ENCODE peak calls at places on chromosomes 3 and 15, in four cellular contexts. H is Peyer's patch, I is DND-41, L is lung. G is an unnamed sample.

GRCh38 chr3:173706630-173707029 is 309.1 kb downstream of the NLGN1 start:
- DNase-seq in H (no peak), I (no peak), L (no peak), G (no peak)

GRCh38 chr15:95812491-95812890 is 518.0 kb upstream of the NR2F2 start:
- DNase-seq in H (no peak), I (no peak), L (no peak), G (no peak)

GRCh38 chr3:178174201-178174880 is 361.9 kb upstream of the KCNMB2 start:
- DNase-seq in H (no peak), I (no peak), L (no peak), G (no peak)

GRCh38 chr15:100330629-100331215 is 11.1 kb downstream of the ADAMTS17 start:
- DNase-seq in H (peak), I (peak), L (no peak), G (no peak)

GRCh38 chr3:72274511-72275295 is 489.8 kb upstream of the PROK2 start:
- DNase-seq in H (peak), I (peak), L (peak), G (no peak)

GRCh38 chr3:5389057-5389456 is 201.6 kb downstream of the EDEM1 start:
- DNase-seq in H (no peak), I (no peak), L (no peak), G (no peak)

GRCh38 chr3:14423197-14423743 is 20.9 kb downstream of the SLC6A6 start:
- DNase-seq in H (peak), I (no peak), L (peak), G (no peak)

GRCh38 chr3:39275052-39275451 is 4.8 kb downstream of the CX3CR1 start:
- DNase-seq in H (no peak), I (no peak), L (no peak), G (no peak)

GRCh38 chr3:118641608-118642007 is 393.0 kb downstream of the IGSF11 start:
- DNase-seq in H (no peak), I (peak), L (no peak), G (no peak)

GRCh38 chr15:43776101-43776717 is 557 bp downstream of the ELL3 start:
- DNase-seq in H (peak), I (peak), L (no peak), G (no peak)

GRCh38 chr3:84008623-84009022 is 950.2 kb upstream of the CADM2 start:
- DNase-seq in H (no peak), I (no peak), L (no peak), G (no peak)

GRCh38 chr15:67138946-67139855 is 73.8 kb downstream of the SMAD3 start:
- DNase-seq in H (peak), I (no peak), L (no peak), G (no peak)

GRCh38 chr3:116020495-116020894 is 397.2 kb downstream of the GAP43 start:
- DNase-seq in H (no peak), I (no peak), L (no peak), G (no peak)

GRCh38 chr3:106086636-106087035 is 217.8 kb upstream of the CBLB start:
- DNase-seq in H (no peak), I (no peak), L (no peak), G (no peak)

DNA sequence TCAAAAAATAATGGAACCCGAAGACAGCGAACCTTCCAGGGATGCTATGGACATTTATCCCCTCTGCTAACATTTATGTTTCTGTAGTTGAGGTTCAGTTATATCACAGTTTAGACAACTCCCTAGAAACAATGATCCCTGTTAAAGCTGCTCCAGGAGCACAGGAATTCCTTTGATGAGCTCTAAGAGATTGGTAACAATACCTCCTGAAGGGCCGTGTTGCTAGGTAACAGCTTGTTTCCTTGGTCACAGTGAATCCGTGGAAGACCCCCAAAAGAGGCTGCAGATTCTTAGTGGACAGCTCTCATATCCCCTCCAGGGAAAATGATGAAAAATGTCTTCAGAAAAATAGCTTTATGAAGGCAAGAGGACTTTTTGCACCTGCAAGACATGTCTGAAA is 160.2 kb downstream of the SERPINI1 start:
- DNase-seq in H (no peak), I (no peak), L (no peak), G (no peak)
- TF ChIP-seq CTCF in H (no peak), I (no peak), L (no peak), G (no peak)

DNA sequence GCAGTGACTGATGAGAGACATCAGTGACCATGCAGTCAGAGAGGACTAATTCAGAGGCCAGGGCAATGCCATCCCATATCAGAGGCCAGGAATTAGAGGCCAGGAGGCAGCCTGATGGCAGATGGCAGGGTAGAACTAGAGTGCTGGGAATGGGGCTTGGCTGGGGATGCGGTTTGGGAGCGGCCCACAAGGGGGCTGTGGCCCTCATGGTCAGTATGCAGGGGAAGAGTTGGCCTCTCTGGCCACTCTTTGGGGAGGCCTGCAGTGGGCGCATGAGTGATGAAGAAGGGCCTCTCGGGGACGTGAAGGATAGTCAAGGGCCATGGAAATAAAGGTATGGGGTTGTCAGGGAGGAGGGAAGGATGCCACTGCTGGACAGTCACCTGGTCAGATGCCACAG is 101.7 kb downstream of the EEFSEC start:
- DNase-seq in H (no peak), I (no peak), L (no peak), G (no peak)
- TF ChIP-seq CTCF in H (no peak), I (no peak), L (no peak), G (no peak)

GRCh38 chr3:64473476-64473875 is 214.3 kb downstream of the ADAMTS9 start:
- DNase-seq in H (no peak), I (no peak), L (no peak), G (no peak)

GRCh38 chr3:64470436-64470835 is 217.4 kb downstream of the ADAMTS9 start:
- DNase-seq in H (no peak), I (no peak), L (no peak), G (no peak)

GRCh38 chr3:64475037-64475436 is 212.8 kb downstream of the ADAMTS9 start:
- DNase-seq in H (no peak), I (no peak), L (no peak), G (no peak)
- TF ChIP-seq CTCF in H (no peak), I (no peak), L (no peak), G (no peak)

GRCh38 chr3:49607796-49608195 is 53.5 kb downstream of the BSN start:
- DNase-seq in H (peak), I (no peak), L (no peak), G (no peak)
- TF ChIP-seq CTCF in H (no peak), I (peak), L (no peak), G (no peak)

DNA sequence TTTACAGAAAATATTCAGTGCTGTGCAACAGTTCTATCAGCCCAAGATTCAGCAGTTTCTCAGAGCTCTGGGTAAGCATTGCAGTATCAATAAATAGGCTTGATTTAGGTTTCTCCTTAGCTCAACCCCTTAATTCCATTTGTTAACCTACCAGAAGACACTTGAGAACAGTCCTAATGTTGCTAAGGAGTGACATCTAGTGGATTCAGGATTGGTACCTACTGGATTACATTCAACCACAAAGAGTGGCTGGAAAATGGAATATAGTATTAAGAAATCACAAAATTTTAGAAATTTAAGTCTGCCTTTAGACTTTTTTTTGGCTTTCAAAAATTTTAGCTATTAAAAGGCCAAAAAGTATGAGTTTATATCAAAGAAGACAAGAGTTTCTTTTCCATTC is 34.7 kb downstream of the POLG start:
- DNase-seq in H (no peak), I (no peak), L (no peak), G (no peak)
- TF ChIP-seq CTCF in H (peak), I (peak), L (no peak), G (no peak)

GRCh38 chr15:33234019-33234418 is 39.5 kb upstream of the FMN1 start:
- DNase-seq in H (no peak), I (no peak), L (no peak), G (no peak)
- TF ChIP-seq CTCF in H (peak), I (peak), L (no peak), G (peak)

GRCh38 chr3:124768812-124769211 is 38.6 kb downstream of the UMPS start:
- DNase-seq in H (peak), I (no peak), L (no peak), G (no peak)
- TF ChIP-seq CTCF in H (peak), I (peak), L (no peak), G (no peak)

DNA sequence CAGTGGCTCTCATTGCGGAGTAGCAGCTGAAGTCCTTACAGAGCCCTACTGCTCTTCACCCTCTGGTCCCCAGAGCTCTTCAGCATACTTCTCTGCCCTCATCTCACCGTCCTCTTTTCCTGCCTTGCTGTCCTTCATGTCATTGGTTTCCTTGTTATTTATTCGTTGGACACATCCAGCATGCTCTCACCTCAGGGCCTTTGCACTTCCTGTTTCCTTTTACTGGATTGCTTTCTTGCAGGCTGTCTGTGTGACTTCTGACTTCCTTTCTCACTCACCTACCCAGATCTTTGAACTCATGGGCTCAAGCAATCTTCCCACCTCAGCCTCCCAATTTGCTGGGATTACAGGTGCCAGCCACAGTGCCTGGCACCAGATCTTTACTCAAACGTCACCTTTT is 127.1 kb downstream of the NR1D2 start:
- DNase-seq in H (no peak), I (no peak), L (no peak), G (no peak)
- TF ChIP-seq CTCF in H (no peak), I (no peak), L (no peak), G (no peak)